ENCODE peak calls at places on chromosomes 16 and 17, in four cellular contexts. M, O, W and X are unnamed samples.
A peak's percentile ranks its signal among the peaks of the same experiment; 100 is the strongest.

GRCh38 chr17:38942641-38943040 is 17.2 kb downstream of the LASP1NB start:
- DNase-seq in M (no peak), W (no peak), O (no peak), X (no peak)

GRCh38 chr17:63358111-63358839 is 87.8 kb downstream of the CYB561 start:
- DNase-seq in O (no peak), W (no peak), M (no peak), X (no peak)

GRCh38 chr16:89341697-89342694 is 124.5 kb downstream of the ZNF778 start:
- DNase-seq in W (no peak), M (no peak), O (no peak), X (no peak)

GRCh38 chr17:15123593-15124590 is 141.2 kb downstream of the PMP22 start:
- DNase-seq in W (no peak), O (no peak), M (no peak), X (no peak)

GRCh38 chr17:67994827-67995567 is 1.3 kb downstream of the C17orf58 start:
- DNase-seq in W (no peak), O (no peak), M (peak; percentile 76), X (peak; percentile 37)

GRCh38 chr16:642189-643049 is 791 bp downstream of the MCRIP2 start:
- DNase-seq in W (peak; percentile 60), M (peak; percentile 84), O (no peak), X (no peak)

GRCh38 chr17:19386974-19387920 is at the start of gene MFAP4:
- DNase-seq in W (no peak), O (no peak), M (peak; percentile 87), X (peak; percentile 66)

GRCh38 chr16:4693956-4694663 is 748 bp downstream of the NUDT16L1 start:
- DNase-seq in O (peak; percentile 46), W (no peak), M (no peak), X (no peak)

GRCh38 chr16:3835089-3835602 is 45.4 kb downstream of the CREBBP start:
- DNase-seq in O (no peak), M (no peak), W (no peak), X (no peak)

GRCh38 chr17:82793974-82794620 is 42.2 kb downstream of the TBCD start:
- DNase-seq in W (no peak), O (no peak), M (no peak), X (peak; percentile 4)

GRCh38 chr17:79892457-79893236 is 53.4 kb upstream of the CBX4 start:
- DNase-seq in O (no peak), W (no peak), M (no peak), X (no peak)